ENCODE peak calls at places on chromosomes 6 and 20, in eight cellular contexts. One of them, this sample, is unnamed.

GRCh38 chr6:141443668-141444067 is 689.1 kb upstream of the GJE1 start:
- DNase-seq in neural crest cell: no peak
- DNase-seq in fibroblast of mammary gland: no peak
- DNase-seq in HFFc6: no peak
- DNase-seq in heart left ventricle: no peak
- DNase-seq in esophagus squamous epithelium: no peak
- DNase-seq in stomach: no peak
- DNase-seq in sigmoid colon: no peak
- DNase-seq in this sample: no peak

GRCh38 chr6:228881-229651 is 63.2 kb upstream of the DUSP22 start:
- DNase-seq in neural crest cell: no peak
- DNase-seq in fibroblast of mammary gland: no peak
- DNase-seq in HFFc6: no peak
- DNase-seq in heart left ventricle: no peak
- DNase-seq in esophagus squamous epithelium: no peak
- DNase-seq in stomach: no peak
- DNase-seq in sigmoid colon: no peak
- DNase-seq in this sample: no peak

GRCh38 chr20:59253779-59254319 is 46.6 kb upstream of the EDN3 start:
- DNase-seq in neural crest cell: no peak
- DNase-seq in fibroblast of mammary gland: no peak
- DNase-seq in HFFc6: no peak
- DNase-seq in heart left ventricle: no peak
- DNase-seq in esophagus squamous epithelium: no peak
- DNase-seq in stomach: no peak
- DNase-seq in sigmoid colon: no peak
- DNase-seq in this sample: no peak

GRCh38 chr6:160992323-160993314 is 1.1 kb downstream of the MAP3K4 start:
- DNase-seq in neural crest cell: peak; percentile 43
- DNase-seq in fibroblast of mammary gland: peak; percentile 82
- DNase-seq in HFFc6: peak; percentile 70
- DNase-seq in heart left ventricle: no peak
- DNase-seq in esophagus squamous epithelium: no peak
- DNase-seq in stomach: peak; percentile 35
- DNase-seq in sigmoid colon: no peak
- DNase-seq in this sample: peak; percentile 47

GRCh38 chr20:38308447-38308846 is 4.5 kb downstream of the BPI start:
- DNase-seq in neural crest cell: no peak
- DNase-seq in fibroblast of mammary gland: no peak
- DNase-seq in HFFc6: no peak
- DNase-seq in heart left ventricle: no peak
- DNase-seq in esophagus squamous epithelium: no peak
- DNase-seq in stomach: no peak
- DNase-seq in sigmoid colon: no peak
- DNase-seq in this sample: no peak

GRCh38 chr6:165117121-165117520 is 192.3 kb downstream of the C6orf118 start:
- DNase-seq in neural crest cell: no peak
- DNase-seq in fibroblast of mammary gland: no peak
- DNase-seq in HFFc6: no peak
- DNase-seq in heart left ventricle: no peak
- DNase-seq in esophagus squamous epithelium: no peak
- DNase-seq in stomach: no peak
- DNase-seq in sigmoid colon: no peak
- DNase-seq in this sample: no peak

GRCh38 chr6:45843848-45844521 is 171.7 kb downstream of the CLIC5 start:
- DNase-seq in neural crest cell: no peak
- DNase-seq in fibroblast of mammary gland: peak; percentile 25
- DNase-seq in HFFc6: no peak
- DNase-seq in heart left ventricle: no peak
- DNase-seq in esophagus squamous epithelium: no peak
- DNase-seq in stomach: no peak
- DNase-seq in sigmoid colon: no peak
- DNase-seq in this sample: peak; percentile 9

GRCh38 chr6:73566954-73567591 is 46.2 kb upstream of the EEF1A1 start:
- DNase-seq in neural crest cell: no peak
- DNase-seq in fibroblast of mammary gland: peak; percentile 87
- DNase-seq in HFFc6: peak; percentile 22
- DNase-seq in heart left ventricle: peak; percentile 81
- DNase-seq in esophagus squamous epithelium: no peak
- DNase-seq in stomach: peak; percentile 84
- DNase-seq in sigmoid colon: peak; percentile 86
- DNase-seq in this sample: peak; percentile 18

GRCh38 chr6:26187981-26188635 is 100.9 kb downstream of the HFE start:
- DNase-seq in neural crest cell: no peak
- DNase-seq in fibroblast of mammary gland: no peak
- DNase-seq in HFFc6: peak; percentile 60
- DNase-seq in heart left ventricle: no peak
- DNase-seq in esophagus squamous epithelium: no peak
- DNase-seq in stomach: no peak
- DNase-seq in sigmoid colon: no peak
- DNase-seq in this sample: peak; percentile 29

GRCh38 chr6:1317302-1317815 is 5.5 kb downstream of the FOXQ1 start:
- DNase-seq in neural crest cell: no peak
- DNase-seq in fibroblast of mammary gland: no peak
- DNase-seq in HFFc6: no peak
- DNase-seq in heart left ventricle: no peak
- DNase-seq in esophagus squamous epithelium: no peak
- DNase-seq in stomach: no peak
- DNase-seq in sigmoid colon: no peak
- DNase-seq in this sample: no peak

GRCh38 chr6:150093397-150093796 is 24.5 kb upstream of the ULBP3 start:
- DNase-seq in neural crest cell: no peak
- DNase-seq in fibroblast of mammary gland: no peak
- DNase-seq in HFFc6: no peak
- DNase-seq in heart left ventricle: no peak
- DNase-seq in esophagus squamous epithelium: no peak
- DNase-seq in stomach: no peak
- DNase-seq in sigmoid colon: no peak
- DNase-seq in this sample: no peak

GRCh38 chr6:166297606-166298005 is 10.6 kb downstream of the PRR18 start:
- DNase-seq in neural crest cell: no peak
- DNase-seq in fibroblast of mammary gland: no peak
- DNase-seq in HFFc6: no peak
- DNase-seq in heart left ventricle: no peak
- DNase-seq in esophagus squamous epithelium: no peak
- DNase-seq in stomach: no peak
- DNase-seq in sigmoid colon: no peak
- DNase-seq in this sample: no peak

GRCh38 chr6:48614326-48614725 is 503.3 kb upstream of the PTCHD4 start:
- DNase-seq in neural crest cell: no peak
- DNase-seq in fibroblast of mammary gland: no peak
- DNase-seq in HFFc6: no peak
- DNase-seq in heart left ventricle: no peak
- DNase-seq in esophagus squamous epithelium: no peak
- DNase-seq in stomach: no peak
- DNase-seq in sigmoid colon: no peak
- DNase-seq in this sample: no peak

DNA sequence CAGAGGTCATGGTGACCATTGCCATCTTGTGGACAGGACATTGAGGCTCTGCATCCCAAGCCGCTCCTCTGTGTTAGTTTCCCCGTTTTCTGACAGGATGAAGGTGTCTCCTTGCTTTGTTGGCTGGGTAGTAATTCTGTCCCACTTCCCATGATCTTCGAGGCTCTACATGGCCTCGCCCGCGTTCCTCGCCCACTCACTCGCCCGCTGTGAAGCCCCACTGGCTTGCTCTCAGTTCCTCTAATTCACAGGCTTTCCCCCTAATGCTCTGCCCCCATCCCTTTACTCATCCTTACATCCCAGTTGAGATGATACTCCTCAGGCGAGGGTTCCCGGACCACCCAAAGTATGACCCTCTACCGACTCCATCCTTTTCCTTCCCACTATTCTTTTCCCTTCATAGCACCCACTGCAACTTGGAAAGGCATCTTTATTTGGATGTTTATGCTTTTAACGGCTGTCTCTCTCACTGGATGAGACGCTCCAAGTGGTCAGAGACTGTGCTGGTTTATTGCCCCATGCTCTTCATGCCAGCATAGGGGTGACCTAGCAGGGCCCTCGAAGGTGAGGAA is 511 bp upstream of the SLC35B2 start:
- DNase-seq in neural crest cell: no peak
- DNase-seq in fibroblast of mammary gland: no peak
- DNase-seq in HFFc6: no peak
- DNase-seq in heart left ventricle: no peak
- DNase-seq in esophagus squamous epithelium: no peak
- DNase-seq in stomach: no peak
- DNase-seq in sigmoid colon: no peak
- DNase-seq in this sample: no peak
- TF ChIP-seq CTCF in neural crest cell: peak; percentile 10
- TF ChIP-seq CTCF in fibroblast of mammary gland: no peak
- TF ChIP-seq CTCF in HFFc6: peak; percentile 38
- TF ChIP-seq CTCF in heart left ventricle: no peak
- TF ChIP-seq CTCF in esophagus squamous epithelium: no peak
- TF ChIP-seq CTCF in stomach: no peak
- TF ChIP-seq CTCF in sigmoid colon: no peak
- TF ChIP-seq CTCF in this sample: no peak

GRCh38 chr6:52303178-52303577 is 18.6 kb upstream of the MCM3 start:
- DNase-seq in neural crest cell: no peak
- DNase-seq in fibroblast of mammary gland: no peak
- DNase-seq in HFFc6: no peak
- DNase-seq in heart left ventricle: no peak
- DNase-seq in esophagus squamous epithelium: no peak
- DNase-seq in stomach: no peak
- DNase-seq in sigmoid colon: no peak
- DNase-seq in this sample: no peak

GRCh38 chr6:52306972-52307849 is 22.7 kb upstream of the MCM3 start:
- DNase-seq in neural crest cell: no peak
- DNase-seq in fibroblast of mammary gland: no peak
- DNase-seq in HFFc6: no peak
- DNase-seq in heart left ventricle: no peak
- DNase-seq in esophagus squamous epithelium: no peak
- DNase-seq in stomach: no peak
- DNase-seq in sigmoid colon: no peak
- DNase-seq in this sample: peak; percentile 2

GRCh38 chr6:52305385-52305784 is 20.8 kb upstream of the MCM3 start:
- DNase-seq in neural crest cell: no peak
- DNase-seq in fibroblast of mammary gland: no peak
- DNase-seq in HFFc6: no peak
- DNase-seq in heart left ventricle: no peak
- DNase-seq in esophagus squamous epithelium: no peak
- DNase-seq in stomach: no peak
- DNase-seq in sigmoid colon: no peak
- DNase-seq in this sample: no peak

GRCh38 chr6:52305948-52306767 is 21.6 kb upstream of the MCM3 start:
- DNase-seq in neural crest cell: no peak
- DNase-seq in fibroblast of mammary gland: no peak
- DNase-seq in HFFc6: no peak
- DNase-seq in heart left ventricle: no peak
- DNase-seq in esophagus squamous epithelium: no peak
- DNase-seq in stomach: no peak
- DNase-seq in sigmoid colon: no peak
- DNase-seq in this sample: no peak

GRCh38 chr6:52304917-52305316 is 20.4 kb upstream of the MCM3 start:
- DNase-seq in neural crest cell: no peak
- DNase-seq in fibroblast of mammary gland: peak; percentile 19
- DNase-seq in HFFc6: no peak
- DNase-seq in heart left ventricle: no peak
- DNase-seq in esophagus squamous epithelium: no peak
- DNase-seq in stomach: no peak
- DNase-seq in sigmoid colon: no peak
- DNase-seq in this sample: no peak
- TF ChIP-seq CTCF in neural crest cell: no peak
- TF ChIP-seq CTCF in fibroblast of mammary gland: no peak
- TF ChIP-seq CTCF in HFFc6: no peak
- TF ChIP-seq CTCF in heart left ventricle: no peak
- TF ChIP-seq CTCF in esophagus squamous epithelium: no peak
- TF ChIP-seq CTCF in stomach: no peak
- TF ChIP-seq CTCF in sigmoid colon: no peak
- TF ChIP-seq CTCF in this sample: no peak

GRCh38 chr20:20859510-20859909 is 147.1 kb upstream of the RALGAPA2 start:
- DNase-seq in neural crest cell: no peak
- DNase-seq in fibroblast of mammary gland: no peak
- DNase-seq in HFFc6: no peak
- DNase-seq in heart left ventricle: no peak
- DNase-seq in esophagus squamous epithelium: no peak
- DNase-seq in stomach: no peak
- DNase-seq in sigmoid colon: no peak
- DNase-seq in this sample: no peak

GRCh38 chr20:20869161-20869560 is 156.7 kb upstream of the RALGAPA2 start:
- DNase-seq in neural crest cell: no peak
- DNase-seq in fibroblast of mammary gland: no peak
- DNase-seq in HFFc6: no peak
- DNase-seq in heart left ventricle: no peak
- DNase-seq in esophagus squamous epithelium: no peak
- DNase-seq in stomach: no peak
- DNase-seq in sigmoid colon: no peak
- DNase-seq in this sample: no peak

GRCh38 chr20:20860078-20860806 is 147.8 kb upstream of the RALGAPA2 start:
- DNase-seq in neural crest cell: peak; percentile 100
- DNase-seq in fibroblast of mammary gland: peak; percentile 88
- DNase-seq in HFFc6: peak; percentile 91
- DNase-seq in heart left ventricle: peak; percentile 87
- DNase-seq in esophagus squamous epithelium: no peak
- DNase-seq in stomach: peak; percentile 92
- DNase-seq in sigmoid colon: peak; percentile 88
- DNase-seq in this sample: peak; percentile 89

DNA sequence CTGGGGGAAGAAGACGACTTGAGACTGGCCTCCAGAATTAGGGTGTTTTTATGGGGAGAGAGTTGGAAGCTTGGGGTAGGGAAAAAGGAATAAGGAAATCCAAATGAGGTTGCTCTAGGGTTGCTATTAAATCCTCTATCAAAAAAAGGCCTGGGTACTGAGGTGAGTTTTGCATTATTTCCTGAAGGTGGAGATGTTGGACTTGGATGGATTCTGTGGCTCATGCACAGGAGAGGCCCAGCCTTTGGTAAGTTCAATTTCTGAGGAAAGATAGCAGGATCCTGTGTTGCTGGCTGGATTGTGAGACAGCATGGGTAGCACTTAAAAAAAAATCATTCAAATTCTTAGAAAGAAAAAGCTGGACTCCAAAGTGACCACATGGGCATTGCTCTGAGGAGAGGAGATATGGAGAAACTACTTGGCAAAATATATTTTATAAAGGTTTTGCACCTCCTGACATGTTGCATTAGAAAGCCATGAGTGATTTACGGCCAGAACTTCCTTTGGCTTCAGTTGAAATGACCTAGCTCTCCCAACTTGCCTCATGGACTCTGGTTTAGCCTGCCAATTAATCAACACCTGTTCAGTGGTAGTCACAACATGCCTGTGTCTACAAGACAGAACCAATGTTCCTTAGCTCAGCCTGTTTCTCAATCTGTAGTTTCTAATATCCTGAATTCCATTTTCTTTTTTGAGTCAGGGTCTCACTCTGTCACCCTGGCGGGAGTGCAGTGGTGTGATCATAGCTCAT is 152.1 kb upstream of the RALGAPA2 start:
- DNase-seq in neural crest cell: no peak
- DNase-seq in fibroblast of mammary gland: peak; percentile 4
- DNase-seq in HFFc6: peak; percentile 2
- DNase-seq in heart left ventricle: no peak
- DNase-seq in esophagus squamous epithelium: no peak
- DNase-seq in stomach: no peak
- DNase-seq in sigmoid colon: no peak
- DNase-seq in this sample: peak; percentile 25
- TF ChIP-seq CTCF in neural crest cell: peak; percentile 63
- TF ChIP-seq CTCF in fibroblast of mammary gland: no peak
- TF ChIP-seq CTCF in HFFc6: peak; percentile 49
- TF ChIP-seq CTCF in heart left ventricle: peak; percentile 22
- TF ChIP-seq CTCF in esophagus squamous epithelium: no peak
- TF ChIP-seq CTCF in stomach: peak; percentile 22
- TF ChIP-seq CTCF in sigmoid colon: no peak
- TF ChIP-seq CTCF in this sample: peak; percentile 81

GRCh38 chr6:30483677-30484279 is 5.5 kb upstream of the HLA-E start:
- DNase-seq in neural crest cell: peak; percentile 51
- DNase-seq in fibroblast of mammary gland: peak; percentile 79
- DNase-seq in HFFc6: peak; percentile 62
- DNase-seq in heart left ventricle: no peak
- DNase-seq in esophagus squamous epithelium: no peak
- DNase-seq in stomach: no peak
- DNase-seq in sigmoid colon: no peak
- DNase-seq in this sample: no peak
- TF ChIP-seq CTCF in neural crest cell: peak; percentile 73
- TF ChIP-seq CTCF in fibroblast of mammary gland: peak; percentile 55
- TF ChIP-seq CTCF in HFFc6: peak; percentile 86
- TF ChIP-seq CTCF in heart left ventricle: peak; percentile 55
- TF ChIP-seq CTCF in esophagus squamous epithelium: peak; percentile 55
- TF ChIP-seq CTCF in stomach: peak; percentile 59
- TF ChIP-seq CTCF in sigmoid colon: peak; percentile 33
- TF ChIP-seq CTCF in this sample: peak; percentile 25